ENCODE peak calls at places on chromosomes 11 and 22, in eight cellular contexts. S is AG09319, D is B cell, Z is spleen, Y is mammary epithelial cell, R is gastrocnemius medialis, F is epithelial cell of esophagus, P is coronary artery. W is an unnamed sample.

GRCh38 chr22:38761202-38762162 is 5.7 kb upstream of the SUN2 start:
- DNase-seq in F (no peak), S (no peak), Y (no peak), P (no peak), Z (peak; percentile 82), D (no peak), R (no peak), W (no peak)

GRCh38 chr22:20130739-20131592 is 638 bp upstream of the ZDHHC8 start:
- DNase-seq in S (peak; percentile 49), P (peak; percentile 90), F (peak; percentile 82), Y (peak; percentile 61), R (peak; percentile 81), D (peak; percentile 92), Z (peak; percentile 96), W (peak; percentile 69)

GRCh38 chr11:19083166-19083565 is 22.6 kb upstream of the MRGPRX2 start:
- DNase-seq in F (peak; percentile 25), D (no peak), P (no peak), S (no peak), Z (no peak), R (no peak), Y (no peak), W (no peak)

GRCh38 chr22:48888466-48889208 is 939.0 kb downstream of the BRD1 start:
- DNase-seq in Y (no peak), Z (peak; percentile 16), S (no peak), R (no peak), P (peak; percentile 40), D (no peak), F (no peak), W (no peak)

GRCh38 chr11:119450590-119450989 is 27.6 kb upstream of the THY1 start:
- DNase-seq in S (no peak), F (no peak), Y (no peak), Z (no peak), D (no peak), R (no peak), P (no peak), W (no peak)

GRCh38 chr11:61940466-61940865 is 9.7 kb upstream of the BEST1 start:
- DNase-seq in S (no peak), F (no peak), D (no peak), Z (no peak), P (no peak), R (no peak), Y (no peak), W (no peak)

GRCh38 chr11:17786824-17787525 is 52.4 kb downstream of the KCNC1 start:
- DNase-seq in P (no peak), Z (no peak), D (no peak), Y (peak; percentile 85), S (peak; percentile 24), F (peak; percentile 96), R (no peak), W (no peak)

GRCh38 chr11:69371731-69372588 is 78.0 kb downstream of the MYEOV start:
- DNase-seq in Z (peak; percentile 60), Y (no peak), D (no peak), P (peak; percentile 46), R (no peak), S (no peak), F (no peak), W (no peak)

GRCh38 chr22:49371325-49372110 is 456.2 kb downstream of the BRD1 start:
- DNase-seq in P (peak; percentile 58), D (no peak), F (no peak), S (no peak), Z (peak; percentile 59), Y (no peak), R (no peak), W (no peak)

GRCh38 chr22:46672731-46673130 is 52.5 kb downstream of the GRAMD4 start:
- DNase-seq in Y (no peak), S (no peak), D (no peak), F (no peak), P (no peak), R (no peak), Z (no peak), W (no peak)

GRCh38 chr11:102761646-102762238 is 18.7 kb downstream of the MMP10 start:
- DNase-seq in F (no peak), R (no peak), S (no peak), P (no peak), D (no peak), Y (no peak), Z (no peak), W (no peak)

GRCh38 chr11:117831661-117832415 is 7.3 kb upstream of the FXYD2 start:
- DNase-seq in F (no peak), Z (peak; percentile 45), R (no peak), P (peak; percentile 69), S (no peak), D (no peak), Y (no peak), W (no peak)

GRCh38 chr22:31098633-31099110 is 8.7 kb downstream of the SELENOM start:
- DNase-seq in F (no peak), P (peak; percentile 73), S (no peak), R (no peak), Z (peak; percentile 69), Y (no peak), D (no peak), W (no peak)

GRCh38 chr22:40183029-40183581 is 5.4 kb downstream of the TNRC6B start:
- DNase-seq in D (peak; percentile 23), S (no peak), F (peak; percentile 53), P (no peak), Z (no peak), R (no peak), Y (peak; percentile 50), W (no peak)

GRCh38 chr11:130431806-130432205 is 3.4 kb upstream of the ADAMTS8 start:
- DNase-seq in Z (no peak), R (no peak), Y (no peak), P (no peak), F (no peak), S (no peak), D (no peak), W (no peak)

GRCh38 chr22:38524434-38524833 is 18.3 kb upstream of the DDX17 start:
- DNase-seq in Z (no peak), S (no peak), D (no peak), F (no peak), R (no peak), Y (no peak), P (no peak), W (no peak)

GRCh38 chr22:43446881-43447280 is 35.1 kb downstream of the MPPED1 start:
- DNase-seq in Y (no peak), F (peak; percentile 18), P (no peak), D (no peak), S (no peak), R (no peak), Z (peak; percentile 36), W (no peak)

GRCh38 chr11:65547446-65548125 is 10.6 kb downstream of the LTBP3 start:
- DNase-seq in Y (no peak), F (no peak), Z (peak; percentile 87), S (no peak), D (peak; percentile 62), R (no peak), P (no peak), W (no peak)

GRCh38 chr11:64355078-64355940 is 3.7 kb upstream of the RPS6KA4 start:
- DNase-seq in F (peak; percentile 74), D (peak; percentile 73), P (peak; percentile 87), Z (peak; percentile 92), S (peak; percentile 38), Y (peak; percentile 68), R (peak; percentile 40), W (no peak)

GRCh38 chr11:48050304-48050703 is 69.9 kb downstream of the PTPRJ start:
- DNase-seq in F (no peak), R (no peak), Y (no peak), P (no peak), D (no peak), S (no peak), Z (no peak), W (no peak)

GRCh38 chr11:117519170-117519569 is 191.5 kb downstream of the CEP164 start:
- DNase-seq in S (no peak), P (no peak), D (no peak), Z (no peak), F (no peak), Y (no peak), R (no peak), W (no peak)

DNA sequence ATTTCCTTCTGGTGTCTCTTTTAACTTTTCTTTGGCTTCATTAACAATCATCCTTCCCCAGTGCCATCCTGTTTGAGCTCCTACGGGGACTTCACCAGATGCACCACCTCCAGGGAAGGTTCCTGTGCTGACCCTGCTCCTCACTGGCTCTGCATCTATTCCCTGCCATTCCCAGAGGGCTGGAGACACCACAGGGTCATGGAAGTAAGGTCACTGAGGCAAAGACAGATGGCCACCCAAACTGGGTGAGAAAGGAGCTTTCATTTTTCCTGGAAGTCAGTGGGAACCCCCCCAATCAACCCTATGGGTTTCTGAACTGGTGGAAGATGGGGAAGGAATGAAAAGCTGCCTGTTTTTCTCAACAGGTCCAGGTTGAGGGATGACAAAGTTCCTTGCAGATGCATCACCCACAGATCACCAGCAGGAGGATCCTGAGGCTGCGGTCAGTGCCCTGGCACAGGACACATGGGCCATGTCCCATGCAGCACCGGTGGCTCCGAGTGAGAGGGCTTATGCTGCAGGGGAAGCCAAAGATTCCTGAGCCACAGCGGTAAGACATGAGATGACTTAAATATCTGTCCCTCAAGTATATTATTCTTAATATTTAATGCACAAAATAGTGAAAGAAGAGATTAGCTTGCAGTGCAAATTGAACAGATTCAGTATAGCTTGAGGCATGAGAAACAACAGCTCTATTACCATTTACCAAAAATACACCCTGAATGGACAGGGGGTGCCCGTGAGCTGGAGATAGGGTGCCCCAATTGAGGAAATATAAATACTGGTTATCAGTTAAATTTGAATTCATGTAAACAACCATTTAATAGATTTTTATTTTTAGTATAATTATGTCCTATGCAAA is 73.0 kb upstream of the VPREB1 start:
- DNase-seq in P (no peak), S (no peak), F (peak; percentile 17), R (no peak), Y (peak; percentile 10), D (no peak), Z (no peak), W (peak; percentile 57)
- TF ChIP-seq CTCF in P (no peak), S (peak; percentile 10), F (peak; percentile 51), R (no peak), Y (peak; percentile 68), D (no peak), Z (no peak), W (peak; percentile 66)

GRCh38 chr11:134819026-134819425 is 407.0 kb upstream of the B3GAT1 start:
- DNase-seq in F (no peak), P (no peak), S (no peak), D (no peak), Y (no peak), Z (no peak), R (no peak), W (no peak)
- TF ChIP-seq CTCF in F (no peak), P (no peak), S (no peak), D (no peak), Y (no peak), Z (no peak), R (no peak), W (no peak)

GRCh38 chr11:12981879-12982531 is 27.1 kb upstream of the RASSF10 start:
- DNase-seq in D (no peak), F (peak; percentile 79), P (no peak), R (no peak), Z (no peak), Y (peak; percentile 49), S (no peak), W (no peak)
- TF ChIP-seq CTCF in D (no peak), F (peak; percentile 45), P (no peak), R (no peak), Z (no peak), Y (peak; percentile 33), S (no peak), W (no peak)

DNA sequence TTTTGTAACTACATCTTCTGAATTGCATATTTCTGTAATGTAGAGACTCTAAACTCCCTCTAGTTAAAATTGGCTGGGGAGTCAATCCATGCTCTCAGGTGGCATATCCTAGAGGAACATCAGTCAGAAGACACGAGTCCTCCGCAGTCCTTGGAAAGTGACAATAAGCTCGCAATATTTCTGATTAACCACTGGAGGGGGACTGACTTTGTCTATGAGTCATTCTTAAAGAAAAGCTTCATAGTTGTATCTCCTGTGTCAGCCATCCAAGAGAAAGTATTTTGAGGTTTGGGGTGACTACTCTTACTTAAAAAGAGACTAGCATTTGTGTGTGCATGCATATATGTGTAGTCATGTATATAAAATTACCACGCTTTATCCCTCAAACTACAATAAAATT is 60.2 kb downstream of the SLN start:
- DNase-seq in P (no peak), D (no peak), S (no peak), Y (no peak), Z (no peak), R (no peak), F (no peak), W (no peak)
- TF ChIP-seq CTCF in P (no peak), D (no peak), S (no peak), Y (no peak), Z (no peak), R (no peak), F (no peak), W (no peak)

W was measured in MM.1S.